ENCODE peak calls at places on chromosomes 5 and 9, in five cellular contexts. M is HCT116, O is HepG2, L is K562, W is GM12878. N is an unnamed sample.
A peak's percentile ranks its signal among the peaks of the same experiment; 100 is the strongest.

GRCh38 chr9:27033815-27034403 is 28.4 kb upstream of the LRRC19 start:
- DNase-seq in M (peak; percentile 18), O (peak; percentile 30), L (peak; percentile 15), W (peak; percentile 13), N (peak; percentile 79)

GRCh38 chr5:107670028-107670926 is 460 bp downstream of the EFNA5 start:
- DNase-seq in M (no peak), O (no peak), L (no peak), W (no peak), N (no peak)

GRCh38 chr5:173925449-173926071 is 37.4 kb downstream of the CPEB4 start:
- DNase-seq in M (peak; percentile 38), O (no peak), L (peak; percentile 33), W (no peak), N (no peak)

GRCh38 chr9:38350529-38350928 is 42.0 kb upstream of the ALDH1B1 start:
- DNase-seq in M (no peak), O (no peak), L (no peak), W (no peak), N (no peak)

GRCh38 chr5:164375051-164375450 is 869.6 kb downstream of the MAT2B start:
- DNase-seq in M (no peak), O (no peak), L (no peak), W (no peak), N (no peak)

GRCh38 chr5:96753848-96754247 is 53.9 kb downstream of the ERAP1 start:
- DNase-seq in M (no peak), O (no peak), L (no peak), W (no peak), N (no peak)

GRCh38 chr5:170342153-170342552 is 44.6 kb upstream of the LCP2 start:
- DNase-seq in M (no peak), O (no peak), L (no peak), W (no peak), N (no peak)

GRCh38 chr9:38131729-38132128 is 62.7 kb upstream of the SHB start:
- DNase-seq in M (no peak), O (no peak), L (no peak), W (no peak), N (no peak)

GRCh38 chr5:180142824-180143610 is 66.0 kb downstream of the RASGEF1C start:
- DNase-seq in M (no peak), O (no peak), L (no peak), W (no peak), N (no peak)

GRCh38 chr5:152274206-152274605 is 130.9 kb downstream of the NMUR2 start:
- DNase-seq in M (no peak), O (no peak), L (no peak), W (no peak), N (no peak)

GRCh38 chr5:134055015-134055414 is 50.2 kb upstream of the VDAC1 start:
- DNase-seq in M (no peak), O (no peak), L (no peak), W (no peak), N (no peak)

GRCh38 chr5:34487202-34487879 is 168.8 kb upstream of the RAI14 start:
- DNase-seq in M (no peak), O (peak; percentile 95), L (no peak), W (no peak), N (no peak)

GRCh38 chr9:122364783-122365150 is 6.1 kb upstream of the PTGS1 start:
- DNase-seq in M (no peak), O (no peak), L (no peak), W (no peak), N (no peak)

GRCh38 chr9:128553695-128554094 is 1.3 kb downstream of the SPTAN1 start:
- DNase-seq in M (no peak), O (no peak), L (no peak), W (no peak), N (no peak)

GRCh38 chr5:154287136-154287535 is 96.6 kb downstream of the GALNT10 start:
- DNase-seq in M (no peak), O (peak; percentile 80), L (no peak), W (no peak), N (peak; percentile 38)

GRCh38 chr9:125472926-125473701 is 211.5 kb downstream of the GAPVD1 start:
- DNase-seq in M (no peak), O (peak; percentile 76), L (peak; percentile 62), W (no peak), N (no peak)

GRCh38 chr5:40627708-40628107 is 52.0 kb upstream of the PTGER4 start:
- DNase-seq in M (no peak), O (no peak), L (no peak), W (no peak), N (no peak)

GRCh38 chr5:36459191-36460135 is 146.9 kb upstream of the SLC1A3 start:
- DNase-seq in M (peak; percentile 18), O (peak; percentile 10), L (peak; percentile 81), W (peak; percentile 4), N (no peak)

GRCh38 chr5:18745988-18746615 is 1111.8 kb downstream of the TAF11L14 start:
- DNase-seq in M (no peak), O (peak; percentile 45), L (no peak), W (peak; percentile 89), N (no peak)

GRCh38 chr5:178464431-178465048 is 125.7 kb downstream of the COL23A1 start:
- DNase-seq in M (no peak), O (no peak), L (no peak), W (no peak), N (no peak)

GRCh38 chr9:125942111-125942510 is 194.9 kb downstream of the PBX3 start:
- DNase-seq in M (no peak), O (no peak), L (no peak), W (no peak), N (no peak)

GRCh38 chr9:128912270-128912853 is 8.4 kb upstream of the PHYHD1 start:
- DNase-seq in M (peak; percentile 43), O (peak; percentile 91), L (no peak), W (no peak), N (no peak)

GRCh38 chr5:33696413-33696812 is 195.4 kb downstream of the ADAMTS12 start:
- DNase-seq in M (no peak), O (no peak), L (no peak), W (no peak), N (no peak)

GRCh38 chr5:141017943-141018342 is 33.2 kb upstream of the PCDHB1 start:
- DNase-seq in M (no peak), O (no peak), L (no peak), W (no peak), N (no peak)

GRCh38 chr5:145536133-145536532 is 299.0 kb downstream of the PRELID2 start:
- DNase-seq in M (no peak), O (no peak), L (no peak), W (no peak), N (no peak)

GRCh38 chr5:24633705-24634325 is 11.0 kb downstream of the CDH10 start:
- DNase-seq in M (peak; percentile 16), O (peak; percentile 34), L (peak; percentile 21), W (no peak), N (no peak)

GRCh38 chr9:131732636-131733340 is 7.1 kb downstream of the RAPGEF1 start:
- DNase-seq in M (no peak), O (no peak), L (no peak), W (no peak), N (no peak)
- H3K4me2 ChIP-seq in M (no peak overlapping the region), O (peak overlapping the region; percentile 77), L (no peak overlapping the region), W (peak overlapping the region; percentile 97), N (no peak overlapping the region)

GRCh38 chr9:36486933-36487481 is 85.7 kb upstream of the MELK start:
- DNase-seq in M (no peak), O (peak; percentile 28), L (peak; percentile 56), W (no peak), N (peak; percentile 65)
- TF ChIP-seq SP1 in M (no peak), O (no peak), L (no peak), W (no peak), N (no peak)

GRCh38 chr5:103244398-103244797 is 14.2 kb upstream of the MACIR start:
- DNase-seq in M (no peak), O (no peak), L (no peak), W (no peak), N (no peak)
- H3K4me2 ChIP-seq in M (no peak overlapping the region), O (no peak overlapping the region), L (no peak overlapping the region), W (no peak overlapping the region), N (no peak overlapping the region)

DNA sequence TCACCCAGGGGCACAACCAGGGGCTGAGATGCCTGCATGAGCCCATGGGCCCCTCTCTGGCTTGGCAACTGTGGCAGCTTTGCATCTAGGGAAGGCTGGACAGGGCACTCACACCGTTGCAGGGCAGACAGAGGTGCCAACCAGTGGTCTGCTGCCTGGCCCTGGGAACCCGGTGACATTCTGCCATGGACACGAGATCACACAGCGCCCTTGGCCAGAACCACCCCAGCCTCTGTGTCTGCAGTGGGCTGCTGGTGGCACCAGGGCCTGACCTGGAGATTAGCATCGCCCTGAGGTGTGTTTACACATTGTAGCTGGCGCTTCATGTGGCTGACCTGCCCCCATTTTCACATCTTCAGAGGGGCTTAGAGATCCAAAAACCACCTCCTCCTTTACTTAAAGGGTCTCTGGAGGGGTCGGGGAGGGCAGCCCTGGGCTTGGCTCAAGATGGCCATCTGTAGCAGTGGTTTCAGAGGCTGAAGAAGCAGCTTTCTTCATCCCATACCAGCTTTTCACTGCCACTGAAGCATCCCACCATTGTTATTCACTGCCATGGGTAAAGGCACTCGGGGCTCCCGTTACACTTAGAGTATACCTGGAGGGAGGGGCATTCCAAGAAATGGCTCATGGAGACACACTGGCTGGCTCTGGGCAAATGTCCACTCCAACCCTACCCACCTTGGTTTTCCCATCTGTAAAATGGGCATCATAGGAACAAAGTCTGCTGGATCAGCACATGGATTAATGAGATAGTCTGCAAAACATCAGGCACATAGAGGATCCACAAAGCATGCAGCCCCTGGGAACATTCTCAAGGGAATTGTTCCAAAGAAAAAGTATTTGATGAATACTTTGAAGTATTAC is 11.4 kb downstream of the DCANP1 start:
- DNase-seq in M (no peak), O (no peak), L (no peak), W (no peak), N (peak; percentile 33)
- TF ChIP-seq SP1 in M (no peak), O (no peak), L (no peak), W (no peak), N (no peak)

GRCh38 chr9:135664801-135665794 is 2.0 kb downstream of the LCN9 start:
- DNase-seq in M (no peak), O (no peak), L (no peak), W (no peak), N (peak; percentile 42)
- H3K4me2 ChIP-seq in M (no peak overlapping the region), O (no peak overlapping the region), L (no peak overlapping the region), W (no peak overlapping the region), N (no peak overlapping the region)

DNA sequence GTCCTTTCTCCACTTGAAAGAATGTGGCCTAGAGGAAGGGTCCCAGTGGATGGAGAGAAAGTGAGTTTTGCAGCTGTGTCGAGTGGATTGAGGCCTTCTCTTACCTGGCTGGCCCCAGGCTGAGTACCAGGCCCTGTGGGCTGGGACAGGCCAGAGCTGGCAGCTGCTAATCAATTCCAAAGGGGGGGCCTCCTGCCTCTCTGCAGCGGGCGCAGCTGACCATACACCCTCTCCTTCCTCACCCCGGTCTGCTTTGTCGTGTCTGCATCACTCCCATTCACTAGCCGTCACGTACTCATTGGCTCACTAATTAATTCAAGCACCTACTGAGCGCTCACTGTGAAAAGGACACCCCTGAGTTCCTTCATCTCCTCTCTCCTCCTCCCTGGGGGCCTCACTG is 58.4 kb upstream of the PITX1 start:
- DNase-seq in M (no peak), O (no peak), L (no peak), W (no peak), N (no peak)
- TF ChIP-seq SP1 in M (no peak), O (no peak), L (no peak), W (no peak), N (no peak)

GRCh38 chr5:74069741-74070140 is 443.7 kb downstream of the ARHGEF28 start:
- DNase-seq in M (no peak), O (no peak), L (no peak), W (no peak), N (no peak)
- H3K4me2 ChIP-seq in M (no peak overlapping the region), O (no peak overlapping the region), L (no peak overlapping the region), W (no peak overlapping the region), N (no peak overlapping the region)

GRCh38 chr9:137900584-137901310 is 23.2 kb downstream of the CACNA1B start:
- DNase-seq in M (no peak), O (no peak), L (no peak), W (no peak), N (no peak)
- TF ChIP-seq SP1 in M (no peak), O (no peak), L (no peak), W (no peak), N (no peak)

N was measured in H1.